ENCODE peak calls at places on chromosomes 16 and 17, in eight cellular contexts. S is stimulated activated CD4-positive, alpha-beta T cell treated with anti-CD3 and anti-CD28 coated beads, Interleukin-1b, Interleukin-23, amount 100 ng/mL, for 4 hours; F is adrenal gland; J is KBM-7; B is fibroblast of the aortic adventitia; K is skeletal muscle cell; L is SHP77; D is GDM1. Q is an unnamed sample.

GRCh38 chr17:76132574-76133338 is 8.3 kb downstream of the FOXJ1 start:
- DNase-seq in S (no peak), F (no peak), J (no peak), B (no peak), K (no peak), L (no peak), D (no peak), Q (no peak)

GRCh38 chr17:80499961-80500665 is 23.7 kb upstream of the NPTX1 start:
- DNase-seq in S (no peak), F (no peak), J (no peak), B (no peak), K (no peak), L (no peak), D (no peak), Q (no peak)

GRCh38 chr16:84739349-84740124 is 39.7 kb downstream of the USP10 start:
- DNase-seq in S (no peak), F (no peak), J (no peak), B (peak), K (peak), L (no peak), D (no peak), Q (no peak)

GRCh38 chr17:8063761-8064589 is 23.5 kb downstream of the ALOX12B start:
- DNase-seq in S (no peak), F (no peak), J (no peak), B (no peak), K (no peak), L (no peak), D (no peak), Q (no peak)

GRCh38 chr16:86089341-86089900 is 190.5 kb downstream of the IRF8 start:
- DNase-seq in S (no peak), F (no peak), J (no peak), B (no peak), K (no peak), L (no peak), D (no peak), Q (no peak)

GRCh38 chr16:85312642-85313540 is 200.6 kb upstream of the CIBAR2 start:
- DNase-seq in S (no peak), F (no peak), J (no peak), B (no peak), K (no peak), L (no peak), D (no peak), Q (no peak)

GRCh38 chr16:21628772-21629171 is 23.6 kb downstream of the IGSF6 start:
- DNase-seq in S (no peak), F (no peak), J (no peak), B (peak), K (no peak), L (no peak), D (no peak), Q (no peak)

GRCh38 chr17:38743556-38744171 is 4.5 kb downstream of the PCGF2 start:
- DNase-seq in S (no peak), F (no peak), J (no peak), B (no peak), K (no peak), L (peak), D (no peak), Q (no peak)

GRCh38 chr17:80195671-80196529 is 24.2 kb downstream of the SGSH start:
- DNase-seq in S (peak), F (peak), J (peak), B (peak), K (no peak), L (no peak), D (no peak), Q (no peak)

GRCh38 chr17:67211742-67212141 is 33.3 kb downstream of the HELZ start:
- DNase-seq in S (no peak), F (no peak), J (peak), B (peak), K (peak), L (no peak), D (no peak), Q (no peak)

GRCh38 chr17:52647411-52647810 is 488.9 kb upstream of the CA10 start:
- DNase-seq in S (no peak), F (no peak), J (no peak), B (no peak), K (no peak), L (no peak), D (no peak), Q (no peak)

GRCh38 chr17:57512258-57512657 is 232.8 kb downstream of the CCDC182 start:
- DNase-seq in S (no peak), F (no peak), J (no peak), B (no peak), K (no peak), L (no peak), D (no peak), Q (no peak)

GRCh38 chr16:19542138-19542821 is 13.2 kb upstream of the VPS35L start:
- DNase-seq in S (no peak), F (no peak), J (no peak), B (no peak), K (no peak), L (peak), D (no peak), Q (peak)

GRCh38 chr17:62704381-62704971 is 77.0 kb downstream of the MRC2 start:
- DNase-seq in S (no peak), F (no peak), J (peak), B (peak), K (no peak), L (no peak), D (no peak), Q (no peak)

GRCh38 chr17:6470751-6471521 is 26.7 kb downstream of the PIMREG start:
- DNase-seq in S (no peak), F (no peak), J (no peak), B (no peak), K (no peak), L (no peak), D (no peak), Q (no peak)

GRCh38 chr17:68682913-68683312 is 81.7 kb upstream of the FAM20A start:
- DNase-seq in S (no peak), F (no peak), J (no peak), B (no peak), K (no peak), L (no peak), D (no peak), Q (no peak)

GRCh38 chr16:54649846-54650245 is 280.8 kb upstream of the IRX5 start:
- DNase-seq in S (no peak), F (no peak), J (no peak), B (no peak), K (no peak), L (no peak), D (no peak), Q (no peak)

GRCh38 chr16:1094124-1094479 is 1.9 kb downstream of the C1QTNF8 start:
- DNase-seq in S (no peak), F (no peak), J (no peak), B (no peak), K (no peak), L (no peak), D (no peak), Q (no peak)

GRCh38 chr17:73311428-73311780 is 397 bp downstream of the CDC42EP4 start:
- DNase-seq in S (peak), F (no peak), J (no peak), B (no peak), K (no peak), L (no peak), D (no peak), Q (no peak)

Q was measured in BE2C.